ENCODE peak calls at places on chromosomes 11 and 22, in ten cellular contexts. L, O, W, X, R, N, U, G, Z and P are unnamed samples.
A peak's percentile ranks its signal among the peaks of the same experiment; 100 is the strongest.

GRCh38 chr11:64644348-64645242 is 53.6 kb downstream of the SLC22A12 start:
- DNase-seq in X (no peak), R (no peak), N (no peak), Z (peak; percentile 54), W (no peak), G (no peak), O (no peak), L (no peak), U (no peak), P (no peak)

GRCh38 chr22:19991395-19991644 is 25.3 kb downstream of the ARVCF start:
- DNase-seq in U (no peak), R (no peak), Z (peak; percentile 86), N (no peak), W (no peak), L (no peak), X (no peak), G (no peak), O (no peak), P (no peak)

GRCh38 chr11:100776212-100776896 is 89.3 kb downstream of the ARHGAP42 start:
- DNase-seq in W (no peak), L (no peak), R (no peak), O (no peak), X (no peak), Z (no peak), G (no peak), N (peak; percentile 96), U (no peak), P (no peak)

GRCh38 chr22:42069801-42070516 is 653 bp downstream of the NAGA start:
- DNase-seq in X (no peak), G (no peak), O (no peak), L (no peak), Z (no peak), N (no peak), R (no peak), U (no peak), W (no peak), P (no peak)

GRCh38 chr11:129023968-129024676 is 81.5 kb upstream of the TP53AIP1 start:
- DNase-seq in X (no peak), N (no peak), O (peak; percentile 87), Z (peak; percentile 69), L (no peak), R (peak; percentile 85), U (peak; percentile 75), G (no peak), W (peak; percentile 82), P (no peak)

GRCh38 chr11:5550440-5551095 is 2.2 kb upstream of the OR52H1 start:
- DNase-seq in R (no peak), Z (no peak), X (no peak), N (peak; percentile 21), O (no peak), G (no peak), L (no peak), W (no peak), U (no peak), P (no peak)

GRCh38 chr11:104912102-104912501 is 13.8 kb upstream of the CASP12 start:
- DNase-seq in W (no peak), R (no peak), U (no peak), L (no peak), O (no peak), X (no peak), Z (no peak), G (no peak), N (no peak), P (no peak)

GRCh38 chr11:60974726-60975125 is 3.2 kb downstream of the CD6 start:
- DNase-seq in O (no peak), Z (no peak), G (no peak), R (no peak), N (no peak), X (no peak), L (no peak), U (no peak), W (no peak), P (no peak)

GRCh38 chr11:2314136-2314524 is 12.3 kb downstream of the TSPAN32 start:
- DNase-seq in X (no peak), R (peak; percentile 8), Z (no peak), U (no peak), N (no peak), W (no peak), L (no peak), G (no peak), O (no peak), P (no peak)

GRCh38 chr22:17222503-17222902 is 3.3 kb upstream of the ADA2 start:
- DNase-seq in G (no peak), W (no peak), N (no peak), Z (no peak), O (no peak), X (no peak), R (no peak), L (no peak), U (no peak), P (no peak)

GRCh38 chr11:19790831-19791552 is 78.4 kb downstream of the NAV2 start:
- DNase-seq in W (no peak), N (no peak), L (no peak), X (no peak), R (peak; percentile 75), O (peak; percentile 86), Z (no peak), U (no peak), G (no peak), P (no peak)

GRCh38 chr11:122633219-122633829 is 22.2 kb upstream of the UBASH3B start:
- DNase-seq in L (no peak), R (no peak), Z (peak; percentile 36), G (no peak), X (no peak), W (no peak), O (no peak), U (no peak), N (peak; percentile 69), P (no peak)

DNA sequence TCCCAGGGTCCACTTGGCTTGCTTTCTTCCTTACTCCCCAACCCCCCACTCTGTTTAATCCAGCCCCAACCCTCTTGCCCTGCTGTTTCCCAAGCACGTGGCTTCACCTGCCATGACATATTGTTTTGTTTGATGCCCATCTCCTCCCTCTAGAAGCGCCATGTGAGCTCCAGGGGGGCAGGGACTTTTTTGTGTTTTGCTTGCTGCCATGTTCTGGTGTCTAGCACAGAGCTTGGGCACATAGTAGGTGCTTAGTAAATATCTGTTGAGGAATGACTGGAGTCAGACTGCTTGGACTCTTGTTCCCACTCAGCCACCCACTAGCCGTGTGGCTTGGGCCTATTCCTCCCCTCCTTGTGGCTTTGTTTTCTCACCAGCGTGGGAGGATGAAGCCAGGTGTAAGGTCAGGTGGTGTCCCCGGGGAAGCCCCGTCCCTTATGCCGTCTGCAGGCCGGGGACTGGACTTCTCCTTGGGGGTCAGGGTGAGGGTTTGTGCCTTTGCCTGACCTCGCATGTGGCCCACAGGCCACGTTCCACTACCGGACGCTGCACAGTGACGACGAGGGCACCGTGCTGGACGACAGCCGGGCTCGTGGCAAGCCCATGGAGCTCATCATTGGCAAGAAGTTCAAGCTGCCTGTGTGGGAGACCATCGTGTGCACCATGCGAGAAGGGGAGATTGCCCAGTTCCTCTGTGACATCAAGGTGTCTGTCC is 3.8 kb downstream of the AIP start:
- DNase-seq in L (no peak), Z (no peak), O (peak; percentile 60), G (no peak), X (no peak), U (no peak), R (no peak), N (no peak), W (no peak), P (no peak)
- TF ChIP-seq POLR2A in L (no peak), Z (no peak), O (no peak), G (no peak), X (no peak), U (no peak), R (no peak), N (no peak), W (no peak), P (no peak)

DNA sequence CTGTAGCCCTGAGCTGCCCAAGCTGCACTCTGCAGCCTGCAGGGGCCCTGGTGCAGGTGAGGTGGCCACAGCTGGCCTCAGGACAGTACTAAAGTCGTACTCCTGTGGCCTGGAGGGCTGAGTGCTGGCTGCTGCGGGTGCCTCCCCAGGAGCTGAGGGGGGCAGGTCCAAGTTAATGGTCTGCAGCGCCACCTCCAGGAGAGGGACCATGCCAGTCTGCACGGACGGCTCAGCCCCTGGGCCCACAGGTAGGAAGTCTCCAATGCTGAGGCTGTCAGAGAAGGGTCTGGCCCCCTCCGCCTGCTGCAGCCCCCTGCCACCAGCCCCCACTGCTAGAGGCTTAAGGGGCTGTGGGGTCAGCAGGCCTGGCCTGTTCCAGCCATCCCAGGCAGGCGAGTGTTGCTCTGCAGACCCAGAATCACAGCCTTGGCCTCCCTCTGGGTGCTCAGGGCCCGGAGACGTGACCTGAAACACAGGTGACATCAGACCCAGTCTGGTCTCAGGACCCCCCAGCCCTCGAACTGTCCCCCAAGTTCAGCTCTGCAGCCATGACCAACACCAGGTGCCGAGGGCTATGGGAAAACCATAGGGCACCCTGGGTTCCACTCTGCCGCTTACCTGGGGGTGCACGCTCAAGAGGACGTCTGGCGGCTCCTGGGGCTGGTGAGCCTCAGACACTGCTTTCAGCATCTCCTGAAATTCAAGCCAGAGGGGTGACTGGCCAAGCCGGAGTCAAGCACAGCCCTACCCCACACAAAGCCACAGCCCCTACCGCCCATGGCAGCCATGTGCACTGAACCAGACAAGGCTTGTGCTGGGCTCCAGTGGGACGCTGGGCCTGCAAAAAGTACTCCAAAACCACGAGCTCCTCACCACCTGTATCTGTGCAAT is 20.8 kb downstream of the SELENOO start:
- DNase-seq in X (no peak), R (no peak), N (no peak), O (no peak), W (no peak), U (no peak), L (no peak), G (no peak), Z (no peak), P (no peak)
- TF ChIP-seq POLR2A in X (no peak), R (no peak), N (no peak), O (no peak), W (no peak), U (no peak), L (no peak), G (no peak), Z (no peak), P (no peak)

DNA sequence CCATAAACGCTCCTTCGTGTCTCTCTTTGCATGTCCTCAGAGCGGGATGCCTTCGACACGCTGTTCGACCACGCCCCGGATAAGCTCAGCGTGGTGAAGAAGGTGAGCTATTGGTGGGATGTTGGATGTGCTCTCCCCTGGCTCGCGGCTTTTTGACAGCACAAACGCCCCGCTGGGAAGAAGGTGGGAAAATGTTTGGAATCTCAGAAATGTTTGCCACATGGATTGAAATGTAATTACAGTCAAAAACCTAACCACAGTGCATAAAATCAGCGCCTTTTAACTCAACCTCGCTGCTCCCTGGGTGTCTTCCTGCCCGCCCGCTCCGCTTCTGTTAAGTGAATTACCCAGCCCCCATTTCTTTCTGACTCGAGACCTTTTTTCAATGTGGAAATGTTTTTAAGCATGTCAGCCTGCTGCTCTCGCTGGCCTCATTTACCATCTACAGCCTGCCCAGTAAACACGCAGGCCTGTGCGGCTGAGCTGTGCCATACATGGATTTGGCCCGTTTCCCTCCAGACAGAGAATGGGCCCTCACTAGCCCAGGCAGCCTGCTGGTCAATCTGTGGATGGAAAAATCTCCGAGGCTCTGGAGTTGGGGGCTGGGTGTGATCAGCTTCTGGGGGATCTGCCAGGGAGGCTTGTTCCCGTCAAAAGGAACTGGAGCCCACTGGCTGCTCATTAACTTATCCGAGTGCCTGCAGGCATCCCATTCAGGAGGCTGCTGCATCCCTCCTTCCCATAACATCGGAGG is 32.7 kb upstream of the PARVG start:
- DNase-seq in O (peak; percentile 30), X (no peak), U (no peak), Z (no peak), G (no peak), N (no peak), R (no peak), L (no peak), W (no peak), P (no peak)
- TF ChIP-seq POLR2A in O (no peak), X (no peak), U (no peak), Z (no peak), G (no peak), N (no peak), R (no peak), L (no peak), W (no peak), P (no peak)

GRCh38 chr11:112082729-112083128 is 3.8 kb downstream of the TIMM8B start:
- DNase-seq in G (no peak), L (no peak), W (no peak), O (no peak), X (no peak), Z (no peak), U (no peak), R (no peak), N (no peak), P (no peak)
- TF ChIP-seq POLR2A in G (no peak), L (no peak), W (no peak), O (no peak), X (no peak), Z (no peak), U (no peak), R (no peak), N (no peak), P (no peak)